ENCODE peak calls at places on chromosomes 3 and 15, in eight cellular contexts. P is ovary, C is adrenal gland, Q is sigmoid colon, X is heart left ventricle, N is transverse colon, M is stomach, H is right lobe of liver. J is an unnamed sample.

GRCh38 chr15:66899555-66900350 is 165.6 kb upstream of the SMAD3 start:
- DNase-seq in P (no peak), C (no peak), Q (peak; percentile 45), X (no peak), N (no peak), M (no peak), H (peak; percentile 23), J (no peak)

GRCh38 chr3:159881828-159882309 is 106.8 kb upstream of the IL12A start:
- DNase-seq in P (no peak), C (no peak), Q (peak; percentile 67), X (no peak), N (no peak), M (no peak), H (no peak), J (no peak)

GRCh38 chr3:22759636-22760310 is 443.4 kb upstream of the UBE2E2 start:
- DNase-seq in P (no peak), C (no peak), Q (no peak), X (no peak), N (no peak), M (no peak), H (no peak), J (no peak)

GRCh38 chr15:97875513-97876285 is 84.8 kb upstream of the ARRDC4 start:
- DNase-seq in P (no peak), C (peak; percentile 48), Q (no peak), X (peak; percentile 71), N (peak; percentile 28), M (no peak), H (peak; percentile 71), J (peak; percentile 68)

GRCh38 chr3:11991751-11992150 is 12.4 kb upstream of the SYN2 start:
- DNase-seq in P (no peak), C (no peak), Q (no peak), X (no peak), N (no peak), M (no peak), H (no peak), J (no peak)

GRCh38 chr15:99361541-99362185 is 110.4 kb downstream of the LRRC28 start:
- DNase-seq in P (no peak), C (no peak), Q (no peak), X (no peak), N (no peak), M (no peak), H (no peak), J (no peak)

GRCh38 chr15:63244399-63244798 is 33.0 kb upstream of the APH1B start:
- DNase-seq in P (no peak), C (no peak), Q (no peak), X (no peak), N (no peak), M (no peak), H (no peak), J (no peak)

GRCh38 chr15:36658321-36658720 is 78.9 kb downstream of the CDIN1 start:
- DNase-seq in P (no peak), C (no peak), Q (no peak), X (no peak), N (no peak), M (no peak), H (no peak), J (no peak)

GRCh38 chr15:50003786-50004334 is 115.2 kb downstream of the ATP8B4 start:
- DNase-seq in P (peak; percentile 86), C (peak; percentile 70), Q (peak; percentile 91), X (peak; percentile 90), N (peak; percentile 88), M (peak; percentile 70), H (peak; percentile 79), J (peak; percentile 87)

GRCh38 chr3:155313303-155313702 is 19.8 kb upstream of the STRIT1 start:
- DNase-seq in P (no peak), C (no peak), Q (no peak), X (no peak), N (no peak), M (no peak), H (no peak), J (no peak)

GRCh38 chr3:185330238-185330637 is 32.7 kb upstream of the MAP3K13 start:
- DNase-seq in P (no peak), C (no peak), Q (no peak), X (no peak), N (no peak), M (no peak), H (no peak), J (no peak)

GRCh38 chr15:78537266-78537665 is 3.0 kb upstream of the PSMA4 start:
- DNase-seq in P (no peak), C (no peak), Q (no peak), X (no peak), N (no peak), M (no peak), H (no peak), J (no peak)

GRCh38 chr3:120448707-120449650 is 1.8 kb downstream of the FSTL1 start:
- DNase-seq in P (no peak), C (no peak), Q (no peak), X (no peak), N (peak; percentile 13), M (no peak), H (no peak), J (no peak)

GRCh38 chr3:124650798-124651197 is 79.5 kb upstream of the UMPS start:
- DNase-seq in P (no peak), C (no peak), Q (no peak), X (no peak), N (no peak), M (no peak), H (no peak), J (no peak)
- H3K27ac ChIP-seq in P (no peak overlapping the region), C (no peak overlapping the region), Q (no peak overlapping the region), X (no peak overlapping the region), N (no peak overlapping the region), M (no peak overlapping the region), H (no peak overlapping the region), J (no peak overlapping the region)

GRCh38 chr3:195153653-195154052 is 117.3 kb downstream of the XXYLT1 start:
- DNase-seq in P (no peak), C (no peak), Q (peak; percentile 79), X (no peak), N (no peak), M (no peak), H (no peak), J (peak; percentile 26)

GRCh38 chr3:195150194-195151118 is 120.5 kb downstream of the XXYLT1 start:
- DNase-seq in P (peak; percentile 73), C (peak; percentile 90), Q (peak; percentile 93), X (peak; percentile 84), N (peak; percentile 61), M (peak; percentile 83), H (peak; percentile 58), J (peak; percentile 51)

GRCh38 chr3:195153121-195153520 is 117.8 kb downstream of the XXYLT1 start:
- DNase-seq in P (no peak), C (no peak), Q (peak; percentile 88), X (no peak), N (no peak), M (no peak), H (no peak), J (no peak)

GRCh38 chr3:195151402-195151801 is 119.6 kb downstream of the XXYLT1 start:
- DNase-seq in P (no peak), C (no peak), Q (no peak), X (no peak), N (no peak), M (no peak), H (no peak), J (no peak)

DNA sequence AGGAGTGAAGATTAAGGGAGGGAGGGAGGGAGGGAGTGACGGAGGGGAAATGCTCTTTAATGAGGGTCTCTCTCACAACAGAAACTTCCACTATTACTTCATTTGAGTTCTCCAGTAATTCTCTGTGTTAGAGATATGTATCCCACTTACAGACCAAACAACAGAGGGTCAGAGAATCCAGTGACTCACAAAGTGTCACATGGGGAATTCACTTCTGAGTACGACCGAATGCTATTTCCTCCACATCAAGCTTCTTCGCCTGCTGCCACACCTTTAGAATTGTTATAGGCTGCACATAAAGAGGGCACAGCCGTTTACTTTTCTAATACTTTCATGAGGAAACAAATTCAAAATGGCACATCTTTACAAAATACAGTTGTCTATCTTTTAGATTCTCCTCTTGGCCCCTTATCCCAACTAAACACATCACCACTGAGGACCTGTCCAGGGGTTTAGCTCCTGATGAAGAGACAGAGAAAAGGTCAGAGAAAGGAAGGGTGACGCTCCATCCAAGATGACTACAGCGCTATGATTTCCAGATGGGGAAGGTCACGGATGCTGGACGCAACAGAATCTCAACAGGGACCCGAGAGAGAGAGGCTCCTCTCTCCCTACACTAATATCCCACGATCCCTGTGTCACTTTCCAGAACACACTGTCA is 119.0 kb downstream of the XXYLT1 start:
- DNase-seq in P (no peak), C (no peak), Q (no peak), X (no peak), N (no peak), M (no peak), H (no peak), J (no peak)
- TF ChIP-seq POLR2A in P (no peak), C (no peak), Q (no peak), X (no peak), N (no peak), M (no peak), H (no peak), J (no peak)

DNA sequence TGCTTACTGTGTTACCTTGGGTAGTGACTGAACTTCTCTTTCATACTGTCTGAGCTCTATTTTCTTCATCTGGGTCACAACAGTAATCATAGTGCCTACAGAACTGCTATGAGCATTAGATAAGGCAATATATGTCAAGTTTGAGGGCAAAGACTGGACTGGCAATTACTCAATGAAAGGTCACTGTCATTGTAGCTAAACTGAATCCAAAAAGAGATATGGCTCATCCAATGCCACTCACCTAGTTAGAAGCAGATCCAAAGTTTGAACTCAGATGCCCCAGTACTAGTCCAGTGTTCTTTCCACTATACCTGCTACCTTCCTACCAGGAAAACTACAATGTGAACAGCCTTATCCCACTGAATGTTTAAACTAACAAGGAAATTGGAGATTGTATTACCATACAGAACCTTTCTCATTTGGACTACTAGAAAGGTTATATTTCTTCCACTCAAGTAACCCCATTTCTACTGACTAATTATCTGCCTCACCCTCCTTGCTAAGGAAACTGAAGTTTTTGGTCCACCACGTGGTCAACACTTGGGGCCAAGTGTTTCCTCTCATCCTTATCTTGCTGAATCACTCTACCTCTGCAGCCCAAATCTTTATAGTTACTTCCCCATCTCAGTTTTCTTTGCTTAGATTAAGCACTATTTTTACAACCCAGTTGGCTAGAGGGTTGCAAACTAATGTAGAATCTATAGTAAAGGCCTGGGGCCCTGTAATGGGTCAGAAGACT is 202.3 kb upstream of the LPP start:
- DNase-seq in P (no peak), C (no peak), Q (no peak), X (no peak), N (no peak), M (no peak), H (no peak), J (no peak)
- H3K27ac ChIP-seq in P (no peak overlapping the region), C (no peak overlapping the region), Q (no peak overlapping the region), X (no peak overlapping the region), N (no peak overlapping the region), M (no peak overlapping the region), H (no peak overlapping the region), J (no peak overlapping the region)

GRCh38 chr3:124584552-124585391 is 145.5 kb upstream of the UMPS start:
- DNase-seq in P (peak; percentile 69), C (peak; percentile 88), Q (peak; percentile 68), X (peak; percentile 89), N (peak; percentile 86), M (peak; percentile 93), H (peak; percentile 97), J (peak; percentile 74)
- TF ChIP-seq POLR2A in P (no peak), C (peak; percentile 73), Q (no peak), X (peak; percentile 54), N (peak; percentile 81), M (no peak), H (peak; percentile 91), J (no peak)